ENCODE peak calls at places on chromosomes 7 and 10, in nine cellular contexts. G, K, V, M, X, P, W, C and Q are unnamed samples.

GRCh38 chr7:36155811-36156361 is 2.8 kb downstream of the EEPD1 start:
- DNase-seq in X (no peak), V (no peak), P (peak; percentile 56), K (no peak), C (no peak), W (no peak), G (peak; percentile 47), M (peak; percentile 53), Q (no peak)

GRCh38 chr7:71221549-71221948 is 89.6 kb downstream of the GALNT17 start:
- DNase-seq in P (no peak), W (no peak), M (no peak), K (no peak), V (no peak), C (no peak), X (no peak), G (no peak), Q (no peak)

GRCh38 chr7:44224951-44225565 is 24.3 kb downstream of the YKT6 start:
- DNase-seq in P (no peak), V (no peak), C (no peak), K (no peak), G (no peak), M (no peak), X (no peak), W (no peak), Q (no peak)

GRCh38 chr7:21617916-21618390 is 75.1 kb downstream of the DNAH11 start:
- DNase-seq in P (peak; percentile 89), V (no peak), C (peak; percentile 95), K (peak; percentile 91), M (peak; percentile 60), W (no peak), X (peak; percentile 97), G (peak; percentile 10), Q (peak; percentile 88)

GRCh38 chr7:25624001-25624400 is 395.7 kb upstream of the NPVF start:
- DNase-seq in W (no peak), G (no peak), K (no peak), X (no peak), P (no peak), V (no peak), M (no peak), C (no peak), Q (peak; percentile 14)

GRCh38 chr10:58351616-58352578 is 17.1 kb downstream of the UBE2D1 start:
- DNase-seq in C (no peak), P (peak; percentile 23), X (no peak), K (no peak), M (no peak), W (no peak), V (no peak), G (no peak), Q (no peak)

GRCh38 chr10:97851341-97852001 is 1.8 kb downstream of the GOLGA7B start:
- DNase-seq in P (no peak), G (no peak), M (no peak), X (no peak), K (no peak), W (peak; percentile 77), V (no peak), C (no peak), Q (peak; percentile 63)

GRCh38 chr7:107180378-107180777 is 11.6 kb downstream of the HBP1 start:
- DNase-seq in W (no peak), M (peak; percentile 88), G (peak; percentile 56), V (peak; percentile 29), X (peak; percentile 57), C (peak; percentile 95), P (peak; percentile 91), K (peak; percentile 91), Q (peak; percentile 69)

GRCh38 chr7:111852081-111852480 is 289.8 kb upstream of the IMMP2L start:
- DNase-seq in M (no peak), C (no peak), X (no peak), K (no peak), W (no peak), G (no peak), V (no peak), P (no peak), Q (no peak)

GRCh38 chr10:100653957-100654834 is 91.2 kb upstream of the PAX2 start:
- DNase-seq in W (no peak), C (peak; percentile 44), K (peak; percentile 35), P (no peak), X (no peak), V (no peak), M (no peak), G (no peak), Q (no peak)

GRCh38 chr10:125156739-125157472 is 3.5 kb downstream of the CTBP2 start:
- DNase-seq in X (no peak), P (no peak), M (no peak), V (no peak), W (no peak), C (no peak), K (no peak), G (no peak), Q (no peak)

GRCh38 chr10:88390041-88390440 is 193.1 kb downstream of the RNLS start:
- DNase-seq in G (no peak), P (no peak), C (no peak), K (no peak), X (no peak), V (no peak), W (no peak), M (no peak), Q (no peak)

GRCh38 chr10:116664631-116665030 is 43.9 kb downstream of the PNLIPRP2 start:
- DNase-seq in W (no peak), C (no peak), V (no peak), P (no peak), X (no peak), G (no peak), K (no peak), M (no peak), Q (no peak)

GRCh38 chr7:99099499-99100077 is 44.3 kb downstream of the SMURF1 start:
- DNase-seq in V (no peak), G (no peak), X (no peak), K (peak; percentile 62), C (no peak), M (no peak), P (peak; percentile 51), W (no peak), Q (peak; percentile 13)

GRCh38 chr10:119693262-119693957 is 32.4 kb upstream of the INPP5F start:
- DNase-seq in P (no peak), K (no peak), X (no peak), G (no peak), C (no peak), M (no peak), V (no peak), W (no peak), Q (no peak)

GRCh38 chr10:48794074-48794473 is 109.4 kb downstream of the WDFY4 start:
- DNase-seq in W (no peak), X (no peak), G (no peak), C (no peak), M (no peak), P (no peak), V (no peak), K (no peak), Q (peak; percentile 72)

GRCh38 chr10:89069589-89069988 is 79.0 kb downstream of the FAS start:
- DNase-seq in W (no peak), X (no peak), P (no peak), M (no peak), C (no peak), K (peak; percentile 16), V (no peak), G (no peak), Q (no peak)

GRCh38 chr7:28996836-28997235 is 38.7 kb upstream of the TRIL start:
- DNase-seq in W (no peak), P (peak; percentile 8), X (no peak), V (no peak), G (no peak), M (no peak), K (no peak), C (no peak), Q (peak; percentile 27)

GRCh38 chr7:3200504-3200903 is 100.5 kb upstream of the SDK1 start:
- DNase-seq in V (no peak), W (no peak), X (no peak), P (peak; percentile 64), M (peak; percentile 62), K (peak; percentile 49), C (peak; percentile 82), G (peak; percentile 21), Q (peak; percentile 32)
- TF ChIP-seq CTCF in V (peak; percentile 28), W (peak; percentile 37), X (peak; percentile 60), P (peak; percentile 81), M (peak; percentile 38), K (peak; percentile 62), C (peak; percentile 96), G (no peak), Q (peak; percentile 52)

GRCh38 chr7:114086906-114087651 is 168.3 kb upstream of the PPP1R3A start:
- DNase-seq in P (peak; percentile 40), K (peak; percentile 56), W (peak; percentile 66), M (peak; percentile 19), G (peak; percentile 42), X (peak; percentile 57), C (peak; percentile 30), V (no peak), Q (peak; percentile 27)
- H3K4me3 ChIP-seq in P (peak overlapping the region; percentile 57), K (peak overlapping the region; percentile 88), W (peak overlapping the region; percentile 59), M (peak overlapping the region; percentile 66), G (peak overlapping the region; percentile 85), X (peak overlapping the region; percentile 88), C (peak overlapping the region; percentile 65), V (peak overlapping the region; percentile 54), Q (peak overlapping the region; percentile 54)

GRCh38 chr10:79167537-79167936 is 98.8 kb downstream of the ZMIZ1 start:
- DNase-seq in W (no peak), K (no peak), X (no peak), G (no peak), P (no peak), V (no peak), C (no peak), M (no peak), Q (no peak)

GRCh38 chr10:79171504-79171903 is 102.7 kb downstream of the ZMIZ1 start:
- DNase-seq in V (no peak), X (no peak), C (no peak), G (no peak), W (no peak), K (no peak), M (no peak), P (no peak), Q (no peak)

GRCh38 chr10:79168231-79168630 is 99.5 kb downstream of the ZMIZ1 start:
- DNase-seq in K (no peak), P (no peak), V (no peak), G (no peak), X (no peak), W (no peak), M (no peak), C (no peak), Q (no peak)

GRCh38 chr10:79172881-79173280 is 104.1 kb downstream of the ZMIZ1 start:
- DNase-seq in C (no peak), G (no peak), W (no peak), K (no peak), P (no peak), V (no peak), M (no peak), X (no peak), Q (no peak)

GRCh38 chr10:79170226-79170752 is 101.5 kb downstream of the ZMIZ1 start:
- DNase-seq in K (no peak), X (no peak), W (no peak), C (no peak), V (no peak), M (no peak), G (no peak), P (no peak), Q (no peak)
- TF ChIP-seq CTCF in K (no peak), X (no peak), W (no peak), C (no peak), V (no peak), M (no peak), G (no peak), P (no peak), Q (no peak)

DNA sequence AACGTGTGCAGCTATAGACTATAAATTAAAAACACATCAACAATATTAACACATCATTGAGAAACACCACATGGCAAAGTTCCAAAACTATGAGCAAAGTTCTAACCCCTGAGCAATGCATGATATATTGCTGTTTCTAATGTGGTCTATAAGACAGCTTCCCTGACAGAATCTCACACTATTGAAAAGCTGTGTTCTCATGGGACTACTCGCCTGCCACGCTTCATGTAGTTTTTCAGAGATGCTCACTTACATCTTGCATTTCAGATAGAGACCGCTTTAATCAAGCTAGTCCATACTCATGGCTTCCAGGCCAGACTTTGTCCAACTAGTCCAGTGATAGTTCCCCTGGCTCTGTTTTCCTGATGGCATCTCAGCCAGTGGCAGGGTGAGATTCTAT is 227.1 kb downstream of the SORCS3 start:
- DNase-seq in M (no peak), W (no peak), G (no peak), V (no peak), C (no peak), X (no peak), K (no peak), P (no peak), Q (no peak)
- H3K4me3 ChIP-seq in M (no peak overlapping the region), W (no peak overlapping the region), G (no peak overlapping the region), V (no peak overlapping the region), C (no peak overlapping the region), X (no peak overlapping the region), K (no peak overlapping the region), P (no peak overlapping the region), Q (no peak overlapping the region)